ENCODE peak calls at places on chromosomes 3 and 15, in nine cellular contexts. One of them, this sample, is unnamed.

GRCh38 chr3:190514163-190515153 is 573 bp downstream of the IL1RAP start:
- DNase-seq in BE2C: peak; percentile 7
- DNase-seq in stimulated activated CD4-positive, alpha-beta T cell treated with anti-CD3 and anti-CD28 coated beads, Interleukin-12 subunit alpha, Interleukin-12 subunit beta, amount 100 ng/mL, for 48 hours: no peak
- DNase-seq in HFF-Myc: no peak
- DNase-seq in neural crest cell: peak; percentile 17
- DNase-seq in NCI-H2171: no peak
- DNase-seq in NCI-H2081 treated with DMSO at 0.1 percent for 48 hours: no peak
- DNase-seq in lower lobe of right lung: peak; percentile 76
- DNase-seq in amniotic stem cell: no peak
- DNase-seq in this sample: peak; percentile 31

GRCh38 chr3:73188707-73189106 is 127.2 kb downstream of the EBLN2 start:
- DNase-seq in stimulated activated CD4-positive, alpha-beta T cell treated with anti-CD3 and anti-CD28 coated beads, Interleukin-12 subunit alpha, Interleukin-12 subunit beta, amount 100 ng/mL, for 48 hours: no peak
- DNase-seq in HFF-Myc: no peak
- DNase-seq in NCI-H2081 treated with DMSO at 0.1 percent for 48 hours: no peak
- DNase-seq in NCI-H2171: peak; percentile 60
- DNase-seq in neural crest cell: no peak
- DNase-seq in amniotic stem cell: no peak
- DNase-seq in BE2C: peak; percentile 12
- DNase-seq in lower lobe of right lung: no peak
- DNase-seq in this sample: no peak

GRCh38 chr3:10195692-10196091 is 31.0 kb downstream of the IRAK2 start:
- DNase-seq in NCI-H2081 treated with DMSO at 0.1 percent for 48 hours: no peak
- DNase-seq in neural crest cell: no peak
- DNase-seq in amniotic stem cell: no peak
- DNase-seq in lower lobe of right lung: no peak
- DNase-seq in stimulated activated CD4-positive, alpha-beta T cell treated with anti-CD3 and anti-CD28 coated beads, Interleukin-12 subunit alpha, Interleukin-12 subunit beta, amount 100 ng/mL, for 48 hours: no peak
- DNase-seq in HFF-Myc: no peak
- DNase-seq in BE2C: no peak
- DNase-seq in NCI-H2171: no peak
- DNase-seq in this sample: no peak

GRCh38 chr15:42863572-42864239 is 56.9 kb downstream of the TTBK2 start:
- DNase-seq in BE2C: no peak
- DNase-seq in stimulated activated CD4-positive, alpha-beta T cell treated with anti-CD3 and anti-CD28 coated beads, Interleukin-12 subunit alpha, Interleukin-12 subunit beta, amount 100 ng/mL, for 48 hours: no peak
- DNase-seq in HFF-Myc: no peak
- DNase-seq in NCI-H2081 treated with DMSO at 0.1 percent for 48 hours: no peak
- DNase-seq in amniotic stem cell: no peak
- DNase-seq in NCI-H2171: no peak
- DNase-seq in lower lobe of right lung: no peak
- DNase-seq in neural crest cell: no peak
- DNase-seq in this sample: no peak

GRCh38 chr3:129827765-129828164 is 65.7 kb downstream of the TMCC1 start:
- DNase-seq in NCI-H2081 treated with DMSO at 0.1 percent for 48 hours: no peak
- DNase-seq in amniotic stem cell: no peak
- DNase-seq in lower lobe of right lung: peak; percentile 50
- DNase-seq in BE2C: no peak
- DNase-seq in stimulated activated CD4-positive, alpha-beta T cell treated with anti-CD3 and anti-CD28 coated beads, Interleukin-12 subunit alpha, Interleukin-12 subunit beta, amount 100 ng/mL, for 48 hours: peak; percentile 5
- DNase-seq in NCI-H2171: no peak
- DNase-seq in HFF-Myc: no peak
- DNase-seq in neural crest cell: no peak
- DNase-seq in this sample: no peak

GRCh38 chr3:124276163-124276862 is 284.4 kb upstream of the ROPN1 start:
- DNase-seq in NCI-H2081 treated with DMSO at 0.1 percent for 48 hours: no peak
- DNase-seq in HFF-Myc: no peak
- DNase-seq in neural crest cell: no peak
- DNase-seq in BE2C: no peak
- DNase-seq in lower lobe of right lung: no peak
- DNase-seq in stimulated activated CD4-positive, alpha-beta T cell treated with anti-CD3 and anti-CD28 coated beads, Interleukin-12 subunit alpha, Interleukin-12 subunit beta, amount 100 ng/mL, for 48 hours: no peak
- DNase-seq in NCI-H2171: no peak
- DNase-seq in amniotic stem cell: no peak
- DNase-seq in this sample: no peak

GRCh38 chr15:51768018-51768417 is 16.6 kb downstream of the TMOD2 start:
- DNase-seq in HFF-Myc: no peak
- DNase-seq in NCI-H2171: no peak
- DNase-seq in amniotic stem cell: no peak
- DNase-seq in lower lobe of right lung: peak; percentile 49
- DNase-seq in neural crest cell: no peak
- DNase-seq in BE2C: no peak
- DNase-seq in stimulated activated CD4-positive, alpha-beta T cell treated with anti-CD3 and anti-CD28 coated beads, Interleukin-12 subunit alpha, Interleukin-12 subunit beta, amount 100 ng/mL, for 48 hours: no peak
- DNase-seq in NCI-H2081 treated with DMSO at 0.1 percent for 48 hours: no peak
- DNase-seq in this sample: no peak

GRCh38 chr3:127722104-127722784 is 49.5 kb downstream of the ABTB1 start:
- DNase-seq in BE2C: no peak
- DNase-seq in NCI-H2171: no peak
- DNase-seq in amniotic stem cell: no peak
- DNase-seq in lower lobe of right lung: no peak
- DNase-seq in stimulated activated CD4-positive, alpha-beta T cell treated with anti-CD3 and anti-CD28 coated beads, Interleukin-12 subunit alpha, Interleukin-12 subunit beta, amount 100 ng/mL, for 48 hours: no peak
- DNase-seq in NCI-H2081 treated with DMSO at 0.1 percent for 48 hours: no peak
- DNase-seq in HFF-Myc: no peak
- DNase-seq in neural crest cell: no peak
- DNase-seq in this sample: no peak